ENCODE peak calls at places on chromosomes 2 and 18, in six cellular contexts. H is HEK293T, Y is A549, F is IMR-90, D is K562, L is GM12878. Q is an unnamed sample.

GRCh38 chr2:45770773-45771172 is 119.3 kb downstream of the PRKCE start:
- DNase-seq in H (no peak), Y (no peak), F (peak), D (no peak), L (no peak), Q (no peak)

GRCh38 chr18:62612246-62612645 is 89.4 kb downstream of the ZCCHC2 start:
- DNase-seq in H (no peak), Y (no peak), F (no peak), D (no peak), L (no peak), Q (no peak)

GRCh38 chr18:21112140-21112473 is 494 bp upstream of the ROCK1 start:
- DNase-seq in H (no peak), Y (no peak), F (no peak), D (no peak), L (no peak), Q (no peak)

GRCh38 chr2:119248311-119248710 is 24.7 kb downstream of the STEAP3 start:
- DNase-seq in H (no peak), Y (no peak), F (peak), D (no peak), L (no peak), Q (no peak)

GRCh38 chr18:9017900-9018217 is 84.6 kb upstream of the NDUFV2 start:
- DNase-seq in H (no peak), Y (no peak), F (peak), D (no peak), L (no peak), Q (no peak)

GRCh38 chr2:113123731-113124130 is 3.7 kb upstream of the IL1RN start:
- DNase-seq in H (no peak), Y (no peak), F (no peak), D (no peak), L (no peak), Q (no peak)

GRCh38 chr2:191020742-191021381 is 6.9 kb upstream of the STAT1 start:
- DNase-seq in H (no peak), Y (peak), F (peak), D (peak), L (no peak), Q (peak)

GRCh38 chr2:65869286-65869685 is 436.9 kb upstream of the SPRED2 start:
- DNase-seq in H (no peak), Y (no peak), F (no peak), D (no peak), L (no peak), Q (no peak)

GRCh38 chr2:116222793-116223192 is 1591.7 kb upstream of the DDX18 start:
- DNase-seq in H (no peak), Y (no peak), F (no peak), D (no peak), L (no peak), Q (no peak)

GRCh38 chr2:14350856-14351255 is 281.7 kb upstream of the LRATD1 start:
- DNase-seq in H (no peak), Y (no peak), F (no peak), D (no peak), L (no peak), Q (no peak)

GRCh38 chr2:216636570-216637450 is 3.6 kb downstream of the IGFBP2 start:
- DNase-seq in H (no peak), Y (peak), F (peak), D (peak), L (no peak), Q (peak)

GRCh38 chr2:191385416-191386160 is 140.4 kb downstream of the MYO1B start:
- DNase-seq in H (no peak), Y (no peak), F (peak), D (no peak), L (no peak), Q (no peak)

GRCh38 chr2:151974997-151975396 is 123.8 kb downstream of the CACNB4 start:
- DNase-seq in H (no peak), Y (no peak), F (no peak), D (no peak), L (no peak), Q (no peak)

GRCh38 chr18:41767960-41768359 is 187.1 kb upstream of the PIK3C3 start:
- DNase-seq in H (no peak), Y (no peak), F (peak), D (no peak), L (no peak), Q (no peak)

GRCh38 chr2:64941751-64942150 is 47.4 kb upstream of the SLC1A4 start:
- DNase-seq in H (no peak), Y (no peak), F (no peak), D (no peak), L (no peak), Q (no peak)

GRCh38 chr2:42519624-42520023 is 25.8 kb upstream of the KCNG3 start:
- DNase-seq in H (no peak), Y (no peak), F (no peak), D (no peak), L (no peak), Q (peak)

GRCh38 chr2:197266477-197266876 is 44.1 kb downstream of the ANKRD44 start:
- DNase-seq in H (no peak), Y (no peak), F (no peak), D (no peak), L (no peak), Q (no peak)

GRCh38 chr2:229869226-229869625 is 52.6 kb downstream of the TRIP12 start:
- DNase-seq in H (no peak), Y (no peak), F (no peak), D (no peak), L (no peak), Q (no peak)

GRCh38 chr2:160228141-160228963 is 28.3 kb upstream of the ITGB6 start:
- DNase-seq in H (no peak), Y (peak), F (peak), D (no peak), L (no peak), Q (no peak)

GRCh38 chr2:1505031-1505441 is 91.8 kb downstream of the TPO start:
- DNase-seq in H (no peak), Y (no peak), F (no peak), D (no peak), L (no peak), Q (no peak)

GRCh38 chr18:48929951-48930713 is 20.6 kb downstream of the SMAD7 start:
- DNase-seq in H (no peak), Y (peak), F (peak), D (no peak), L (no peak), Q (peak)

GRCh38 chr2:145076085-145076484 is 556.2 kb upstream of the ZEB2 start:
- DNase-seq in H (no peak), Y (no peak), F (no peak), D (no peak), L (no peak), Q (no peak)

GRCh38 chr2:216516730-216517350 is 18.2 kb downstream of the RPL37A start:
- DNase-seq in H (peak), Y (peak), F (peak), D (no peak), L (no peak), Q (no peak)

GRCh38 chr2:20429528-20429927 is 17.3 kb upstream of the RHOB start:
- DNase-seq in H (no peak), Y (no peak), F (no peak), D (no peak), L (no peak), Q (no peak)

GRCh38 chr2:238817931-238818330 is 30.0 kb upstream of the TWIST2 start:
- DNase-seq in H (no peak), Y (no peak), F (no peak), D (no peak), L (no peak), Q (no peak)

GRCh38 chr2:226791056-226791486 is 8.5 kb downstream of the IRS1 start:
- DNase-seq in H (peak), Y (no peak), F (peak), D (no peak), L (peak), Q (no peak)

GRCh38 chr18:47881752-47882455 is 48.6 kb downstream of the SMAD2 start:
- DNase-seq in H (no peak), Y (no peak), F (peak), D (no peak), L (no peak), Q (peak)

GRCh38 chr18:39191058-39191457 is 1625.5 kb upstream of the CELF4 start:
- DNase-seq in H (no peak), Y (no peak), F (no peak), D (no peak), L (no peak), Q (no peak)

GRCh38 chr2:211367711-211368110 is 811.3 kb downstream of the CPS1 start:
- DNase-seq in H (no peak), Y (no peak), F (no peak), D (no peak), L (peak), Q (no peak)

GRCh38 chr2:232838406-232838874 is 31.6 kb upstream of the SNORC start:
- DNase-seq in H (no peak), Y (no peak), F (peak), D (peak), L (peak), Q (peak)

GRCh38 chr2:22904126-22904684 is 480.8 kb upstream of the KLHL29 start:
- DNase-seq in H (peak), Y (peak), F (no peak), D (peak), L (no peak), Q (peak)

GRCh38 chr2:3040066-3040428 is 337.6 kb downstream of the EIPR1 start:
- DNase-seq in H (no peak), Y (no peak), F (no peak), D (no peak), L (no peak), Q (no peak)

GRCh38 chr18:10523544-10523943 is 2.3 kb upstream of the NAPG start:
- DNase-seq in H (no peak), Y (no peak), F (no peak), D (no peak), L (no peak), Q (no peak)

GRCh38 chr2:54204476-54204875 is 51.6 kb downstream of the TSPYL6 start:
- DNase-seq in H (no peak), Y (no peak), F (no peak), D (no peak), L (no peak), Q (peak)

GRCh38 chr2:217801115-217801531 is 201.7 kb downstream of the TNS1 start:
- DNase-seq in H (no peak), Y (no peak), F (no peak), D (no peak), L (no peak), Q (no peak)

GRCh38 chr2:15006667-15007066 is 374.1 kb downstream of the LRATD1 start:
- DNase-seq in H (no peak), Y (no peak), F (no peak), D (no peak), L (no peak), Q (no peak)

GRCh38 chr2:177243073-177243472 is 21.5 kb downstream of the NFE2L2 start:
- DNase-seq in H (no peak), Y (no peak), F (no peak), D (no peak), L (no peak), Q (no peak)

GRCh38 chr2:177242136-177242987 is 22.2 kb downstream of the NFE2L2 start:
- DNase-seq in H (peak), Y (peak), F (peak), D (peak), L (no peak), Q (peak)

GRCh38 chr2:177244244-177244771 is 20.2 kb downstream of the NFE2L2 start:
- DNase-seq in H (no peak), Y (no peak), F (no peak), D (no peak), L (no peak), Q (no peak)

GRCh38 chr2:177245010-177245422 is 19.5 kb downstream of the NFE2L2 start:
- DNase-seq in H (peak), Y (peak), F (peak), D (peak), L (no peak), Q (no peak)

DNA sequence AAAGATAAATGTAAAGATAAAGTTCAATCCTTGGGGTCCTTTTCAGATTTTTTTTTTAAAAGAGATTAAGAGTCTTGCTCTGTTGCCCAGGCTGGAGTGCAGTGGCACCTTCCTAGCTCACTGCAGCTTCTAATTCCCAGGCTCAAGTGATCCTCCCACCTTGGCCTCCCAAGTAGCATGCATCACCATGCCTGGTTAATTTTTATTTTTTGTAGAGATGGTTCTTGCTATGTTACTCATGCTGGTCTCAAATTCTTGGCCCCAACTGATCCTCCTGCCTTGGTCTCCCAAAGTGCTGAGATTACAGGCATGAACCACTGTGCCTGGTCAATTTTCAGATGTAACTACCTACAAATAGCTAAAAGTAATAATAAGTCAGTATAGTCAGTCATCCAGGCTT is 21.1 kb downstream of the NFE2L2 start:
- DNase-seq in H (no peak), Y (no peak), F (no peak), D (no peak), L (no peak), Q (no peak)
- TF ChIP-seq BHLHE40 in H (no peak), Y (no peak), F (no peak), D (no peak), L (no peak), Q (no peak)

GRCh38 chr18:35810505-35810904 is 162.0 kb upstream of the RMP24 start:
- DNase-seq in H (no peak), Y (no peak), F (no peak), D (no peak), L (no peak), Q (no peak)

GRCh38 chr18:35816003-35816402 is 156.5 kb upstream of the RMP24 start:
- DNase-seq in H (no peak), Y (no peak), F (no peak), D (no peak), L (no peak), Q (no peak)

GRCh38 chr18:35808796-35809195 is 163.7 kb upstream of the RMP24 start:
- DNase-seq in H (no peak), Y (no peak), F (no peak), D (no peak), L (no peak), Q (no peak)

GRCh38 chr18:35807942-35808341 is 164.5 kb upstream of the RMP24 start:
- DNase-seq in H (no peak), Y (no peak), F (no peak), D (no peak), L (no peak), Q (no peak)

GRCh38 chr18:35811896-35812295 is 160.6 kb upstream of the RMP24 start:
- DNase-seq in H (no peak), Y (no peak), F (no peak), D (no peak), L (no peak), Q (no peak)
- TF ChIP-seq BHLHE40 in H (no peak), Y (no peak), F (no peak), D (no peak), L (peak), Q (no peak)

GRCh38 chr2:58006256-58006951 is 40.2 kb upstream of the VRK2 start:
- DNase-seq in H (no peak), Y (no peak), F (no peak), D (no peak), L (no peak), Q (no peak)
- TF ChIP-seq BHLHE40 in H (no peak), Y (no peak), F (no peak), D (no peak), L (no peak), Q (no peak)

GRCh38 chr2:137420744-137421143 is 543.5 kb upstream of the HNMT start:
- DNase-seq in H (no peak), Y (no peak), F (no peak), D (no peak), L (no peak), Q (peak)
- TF ChIP-seq BHLHE40 in H (no peak), Y (no peak), F (no peak), D (no peak), L (no peak), Q (no peak)

DNA sequence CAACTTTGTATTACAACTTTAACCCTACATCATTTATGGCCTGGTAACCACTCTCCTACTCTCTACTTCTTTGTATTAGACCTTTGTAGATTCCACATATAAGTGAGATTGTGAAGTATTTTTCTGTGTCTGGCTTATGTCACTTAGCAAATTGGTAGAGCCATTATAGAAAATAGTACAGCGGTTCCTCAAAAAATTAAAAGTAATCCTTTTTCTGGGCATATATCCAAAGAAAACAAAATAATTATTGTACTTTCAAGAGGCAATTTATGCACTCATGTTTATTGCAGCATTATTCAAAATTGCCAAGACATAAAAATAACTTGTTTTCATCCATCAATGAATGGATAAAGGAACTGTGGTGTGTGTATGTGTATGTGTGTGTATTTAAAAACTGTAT is 537.5 kb upstream of the FSIP2 start:
- DNase-seq in H (no peak), Y (no peak), F (no peak), D (no peak), L (no peak), Q (no peak)
- TF ChIP-seq BHLHE40 in H (no peak), Y (no peak), F (no peak), D (no peak), L (no peak), Q (no peak)

GRCh38 chr2:221255862-221256261 is 316.2 kb downstream of the EPHA4 start:
- DNase-seq in H (no peak), Y (no peak), F (no peak), D (no peak), L (no peak), Q (no peak)
- TF ChIP-seq BHLHE40 in H (no peak), Y (no peak), F (no peak), D (no peak), L (no peak), Q (no peak)

DNA sequence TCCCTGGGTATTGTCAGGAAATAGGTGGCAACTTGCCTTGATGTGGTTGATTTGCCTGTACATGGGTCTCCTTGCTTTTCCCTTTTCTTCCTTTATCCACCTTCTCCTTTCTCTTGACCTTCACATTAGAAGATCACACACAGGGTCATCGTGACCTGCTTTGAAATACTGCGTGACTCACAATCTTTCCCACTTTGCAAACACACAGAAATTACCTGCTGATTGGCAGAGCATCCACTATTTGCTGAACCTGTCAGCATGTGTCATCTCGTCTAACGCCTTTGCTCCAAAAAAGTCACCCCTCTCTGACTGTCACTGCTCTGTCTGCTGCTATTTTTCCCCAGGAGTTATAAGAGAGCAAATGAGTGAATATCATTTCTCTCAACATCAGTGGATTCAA is 60.8 kb downstream of the MYO3B start:
- DNase-seq in H (no peak), Y (no peak), F (no peak), D (no peak), L (no peak), Q (peak)
- TF ChIP-seq BHLHE40 in H (no peak), Y (no peak), F (no peak), D (no peak), L (no peak), Q (no peak)

DNA sequence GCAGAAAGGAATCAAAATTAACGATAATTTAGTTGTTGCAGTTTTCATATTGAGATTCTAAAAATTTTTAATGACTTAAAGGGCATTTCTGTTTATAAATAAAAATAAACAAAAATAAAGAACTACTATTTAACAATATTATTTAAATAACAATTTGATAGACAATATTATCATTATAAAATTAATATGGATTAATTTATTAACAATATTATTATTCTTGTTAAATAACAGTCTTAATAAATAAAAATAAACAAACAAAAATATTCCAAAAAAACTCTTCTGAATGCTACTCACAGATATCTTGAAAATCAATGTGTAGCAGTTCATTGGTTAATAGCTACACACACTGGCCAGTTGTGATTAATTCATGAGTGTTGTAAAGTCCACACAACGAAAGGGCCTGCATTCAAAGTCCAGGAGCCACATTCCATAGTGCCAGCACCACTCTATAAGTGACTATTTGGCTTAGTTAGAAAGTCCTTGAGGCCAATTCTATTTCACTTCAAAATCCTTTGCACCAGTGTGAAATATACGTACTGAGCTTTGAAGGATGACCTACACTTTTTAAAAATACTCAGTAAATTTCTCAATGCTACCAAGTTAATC is 117.1 kb downstream of the ZNF521 start:
- DNase-seq in H (no peak), Y (no peak), F (no peak), D (no peak), L (no peak), Q (peak)
- TF ChIP-seq BHLHE40 in H (no peak), Y (no peak), F (no peak), D (no peak), L (no peak), Q (no peak)